ENCODE peak calls at places on chromosomes 1 and 21, in five cellular contexts. A is HCT116, F is Calu3, S is ascending aorta, K is thyroid gland. X is an unnamed sample.
A peak's percentile ranks its signal among the peaks of the same experiment; 100 is the strongest.

GRCh38 chr21:41715649-41716321 is 51.1 kb downstream of the RIPK4 start:
- DNase-seq in A (no peak), F (peak; percentile 84), S (no peak), K (no peak), X (no peak)

GRCh38 chr1:244137725-244138124 is 86.6 kb downstream of the ZBTB18 start:
- DNase-seq in A (no peak), F (no peak), S (no peak), K (no peak), X (no peak)

GRCh38 chr1:34591751-34592629 is 162.9 kb upstream of the GJB5 start:
- DNase-seq in A (no peak), F (no peak), S (no peak), K (no peak), X (no peak)

GRCh38 chr1:201999625-202000238 is 10.7 kb upstream of the ELF3 start:
- DNase-seq in A (no peak), F (peak; percentile 65), S (no peak), K (peak; percentile 47), X (peak; percentile 74)

GRCh38 chr1:89808429-89809117 is 12.3 kb upstream of the LRRC8D start:
- DNase-seq in A (no peak), F (peak; percentile 17), S (no peak), K (no peak), X (no peak)

GRCh38 chr1:91831132-91831930 is 54.6 kb downstream of the TGFBR3 start:
- DNase-seq in A (no peak), F (no peak), S (no peak), K (no peak), X (no peak)

GRCh38 chr1:235011064-235011598 is 117.5 kb downstream of the TOMM20 start:
- DNase-seq in A (no peak), F (no peak), S (no peak), K (no peak), X (peak; percentile 54)

GRCh38 chr1:105270966-105271365 is 1521.3 kb downstream of the AMY1C start:
- DNase-seq in A (no peak), F (no peak), S (no peak), K (no peak), X (no peak)

GRCh38 chr1:206698990-206699586 is 14.4 kb downstream of the MAPKAPK2 start:
- DNase-seq in A (no peak), F (no peak), S (no peak), K (no peak), X (no peak)

GRCh38 chr1:240691521-240692338 is 79.8 kb upstream of the GREM2 start:
- DNase-seq in A (no peak), F (peak; percentile 38), S (no peak), K (peak; percentile 54), X (no peak)

GRCh38 chr21:42624936-42625335 is 28.5 kb upstream of the PDE9A start:
- DNase-seq in A (no peak), F (no peak), S (no peak), K (no peak), X (no peak)

GRCh38 chr1:209387271-209387968 is 196.1 kb upstream of the CAMK1G start:
- DNase-seq in A (no peak), F (peak; percentile 52), S (no peak), K (no peak), X (no peak)

GRCh38 chr1:42340093-42340492 is 5.1 kb upstream of the FOXJ3 start:
- DNase-seq in A (no peak), F (peak; percentile 40), S (no peak), K (no peak), X (no peak)

GRCh38 chr1:93438716-93439115 is 9.2 kb upstream of the FNBP1L start:
- DNase-seq in A (no peak), F (no peak), S (no peak), K (no peak), X (no peak)

GRCh38 chr1:234955107-234955731 is 173.4 kb downstream of the TOMM20 start:
- DNase-seq in A (no peak), F (no peak), S (no peak), K (peak; percentile 74), X (no peak)

GRCh38 chr1:47787560-47787959 is 209.6 kb downstream of the TRABD2B start:
- DNase-seq in A (no peak), F (no peak), S (no peak), K (no peak), X (no peak)

GRCh38 chr1:22709891-22710687 is 550 bp upstream of the EPHB2 start:
- DNase-seq in A (no peak), F (peak; percentile 58), S (no peak), K (peak; percentile 72), X (peak; percentile 64)

GRCh38 chr21:17711896-17712295 is 99.2 kb upstream of the BTG3 start:
- DNase-seq in A (no peak), F (no peak), S (no peak), K (no peak), X (no peak)

GRCh38 chr1:45945426-45945825 is 142.0 kb downstream of the MAST2 start:
- DNase-seq in A (no peak), F (peak; percentile 52), S (no peak), K (no peak), X (no peak)

GRCh38 chr1:45230537-45230936 is 24.1 kb upstream of the ZSWIM5 start:
- DNase-seq in A (no peak), F (peak; percentile 15), S (no peak), K (peak; percentile 19), X (no peak)

GRCh38 chr1:17792421-17792820 is 37.3 kb downstream of the ACTL8 start:
- DNase-seq in A (no peak), F (no peak), S (no peak), K (no peak), X (no peak)

GRCh38 chr1:204032642-204033235 is 40.2 kb upstream of the SOX13 start:
- DNase-seq in A (no peak), F (no peak), S (no peak), K (no peak), X (no peak)

GRCh38 chr21:45313682-45314081 is 26.0 kb upstream of the POFUT2 start:
- DNase-seq in A (no peak), F (no peak), S (no peak), K (no peak), X (no peak)

GRCh38 chr1:90340604-90341003 is 345.7 kb downstream of the ZNF326 start:
- DNase-seq in A (no peak), F (no peak), S (no peak), K (no peak), X (no peak)

GRCh38 chr1:152756872-152757271 is 953 bp upstream of the KPRP start:
- DNase-seq in A (no peak), F (no peak), S (no peak), K (peak; percentile 31), X (no peak)

GRCh38 chr1:152759453-152760173 is 1.8 kb downstream of the KPRP start:
- DNase-seq in A (no peak), F (no peak), S (no peak), K (no peak), X (no peak)

GRCh38 chr1:152757747-152758146 is at the start of gene KPRP:
- DNase-seq in A (no peak), F (no peak), S (no peak), K (no peak), X (no peak)

GRCh38 chr1:152760551-152761190 is 2.8 kb downstream of the KPRP start:
- DNase-seq in A (no peak), F (no peak), S (no peak), K (no peak), X (no peak)

DNA sequence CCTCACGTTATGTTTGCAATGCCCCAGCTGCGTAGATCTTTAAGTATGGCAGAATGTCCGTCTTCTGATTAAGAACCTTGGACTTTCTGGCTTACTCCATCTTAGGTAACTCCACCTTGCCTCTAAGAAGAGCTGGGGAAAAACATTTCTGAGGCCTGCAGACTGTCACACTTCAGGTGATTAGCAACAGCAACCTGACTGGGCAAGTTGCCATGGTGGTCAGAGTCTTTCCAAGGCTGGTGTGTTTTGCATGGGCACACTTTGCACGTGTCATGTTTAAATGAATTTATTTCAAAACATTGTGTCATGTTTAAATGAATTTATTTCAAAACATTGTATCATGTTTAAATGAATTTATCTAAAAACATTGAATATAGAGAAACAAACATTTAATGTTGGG is 811 bp downstream of the KPRP start:
- DNase-seq in A (no peak), F (no peak), S (no peak), K (peak; percentile 85), X (no peak)
- TF ChIP-seq CTCF in A (no peak), F (no peak), S (no peak), K (no peak), X (no peak)

DNA sequence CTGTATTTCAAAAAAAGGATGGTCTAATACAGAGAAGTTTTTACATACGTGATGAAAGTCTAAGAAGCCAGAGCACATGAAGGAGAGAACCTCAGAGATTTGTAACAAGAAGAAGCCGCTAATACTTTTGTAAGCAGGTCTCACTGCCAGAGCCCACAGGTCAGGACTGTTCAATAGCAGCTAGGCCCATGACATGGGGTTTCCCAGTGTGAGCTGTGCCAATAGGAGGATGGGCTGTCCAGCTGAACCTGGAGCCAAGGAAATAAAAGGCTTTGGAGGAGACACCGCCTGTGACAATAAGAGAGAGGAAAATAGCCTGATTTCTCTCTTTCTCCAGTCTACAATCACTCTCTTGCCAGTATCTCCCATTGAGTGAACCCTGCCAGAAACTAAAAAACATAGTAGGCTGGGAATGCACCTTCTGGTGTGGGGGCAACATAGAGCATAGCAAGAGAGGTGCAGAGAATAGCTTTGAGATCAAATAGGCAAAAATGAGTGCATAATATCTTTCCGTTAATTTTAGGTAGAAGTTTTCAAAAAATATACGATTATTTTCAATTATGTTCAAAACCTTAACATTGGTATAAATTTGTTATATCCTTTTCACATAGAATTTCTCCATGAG is 360.3 kb downstream of the NEGR1 start:
- DNase-seq in A (no peak), F (no peak), S (no peak), K (no peak), X (no peak)
- TF ChIP-seq CTCF in A (no peak), F (no peak), S (no peak), K (no peak), X (no peak)

GRCh38 chr1:152002960-152003359 is 9.3 kb upstream of the S100A10 start:
- DNase-seq in A (no peak), F (no peak), S (no peak), K (no peak), X (no peak)

GRCh38 chr1:152005360-152005912 is 11.8 kb upstream of the S100A10 start:
- DNase-seq in A (no peak), F (no peak), S (no peak), K (no peak), X (no peak)

GRCh38 chr1:152000989-152001630 is 7.5 kb upstream of the S100A10 start:
- DNase-seq in A (no peak), F (no peak), S (no peak), K (no peak), X (no peak)

GRCh38 chr1:152001631-152002584 is 8.2 kb upstream of the S100A10 start:
- DNase-seq in A (peak; percentile 85), F (peak; percentile 91), S (peak; percentile 66), K (peak; percentile 94), X (peak; percentile 43)

GRCh38 chr1:152003846-152004442 is 10.3 kb upstream of the S100A10 start:
- DNase-seq in A (no peak), F (peak; percentile 46), S (no peak), K (no peak), X (no peak)
- TF ChIP-seq CTCF in A (peak; percentile 7), F (peak; percentile 21), S (no peak), K (no peak), X (no peak)

GRCh38 chr1:38005195-38006007 is at the start of gene FHL3:
- DNase-seq in A (no peak), F (peak; percentile 68), S (no peak), K (peak; percentile 63), X (peak; percentile 89)

GRCh38 chr1:38009841-38010180 is 2.7 kb upstream of the UTP11 start:
- DNase-seq in A (no peak), F (no peak), S (no peak), K (no peak), X (no peak)

GRCh38 chr1:38006008-38006828 is 904 bp upstream of the FHL3 start:
- DNase-seq in A (no peak), F (no peak), S (no peak), K (no peak), X (no peak)

GRCh38 chr1:38013027-38013588 is 574 bp downstream of the UTP11 start:
- DNase-seq in A (no peak), F (peak; percentile 23), S (no peak), K (peak; percentile 29), X (no peak)

GRCh38 chr1:38009088-38009840 is 3.3 kb upstream of the UTP11 start:
- DNase-seq in A (no peak), F (no peak), S (no peak), K (no peak), X (no peak)
- TF ChIP-seq CTCF in A (no peak), F (no peak), S (no peak), K (no peak), X (no peak)

X was measured in GM13977.